ENCODE peak calls at places on chromosomes 7 and 10, in nine cellular contexts. D is stimulated activated CD8-positive, alpha-beta memory T cell treated with anti-CD3 and anti-CD28 coated beads, Interleukin-12 subunit alpha, Interleukin-12 subunit beta, amount 100 ng/mL, for 4 hours; X is activated effector memory CD4-positive, alpha-beta T cell treated with anti-CD3 and anti-CD28 coated beads, Interleukin-2, amount 50 U/mL, for 16 hours; J is HCEC 1CT; O is colonic mucosa; Q is activated CD8-positive, alpha-beta memory T cell treated with anti-CD3 and anti-CD28 coated beads for 48 hours; P is A549; A is EL; Y is activated gamma-delta T cell treated with anti-CD3 and anti-CD28 coated beads, Interleukin-2, amount 50 U/mL, for 16 hours. F is an unnamed sample.

GRCh38 chr10:60570272-60570865 is 180.7 kb upstream of the ANK3 start:
- DNase-seq in Q (no peak), O (no peak), Y (no peak), J (no peak), D (no peak), P (no peak), A (no peak), X (no peak), F (no peak)

GRCh38 chr7:121330053-121330833 is 1.4 kb downstream of the WNT16 start:
- DNase-seq in A (peak), Y (no peak), P (no peak), O (no peak), Q (no peak), D (no peak), X (no peak), J (no peak), F (no peak)

GRCh38 chr7:25216837-25217236 is 11.4 kb downstream of the NPVF start:
- DNase-seq in X (no peak), J (peak), A (peak), Y (no peak), O (no peak), P (peak), Q (no peak), D (no peak), F (no peak)

GRCh38 chr7:74185016-74185415 is 10.9 kb downstream of the EIF4H start:
- DNase-seq in D (no peak), J (no peak), O (no peak), X (no peak), Q (no peak), A (no peak), Y (no peak), P (no peak), F (no peak)

GRCh38 chr7:140857048-140857447 is 67.7 kb downstream of the BRAF start:
- DNase-seq in X (no peak), D (no peak), J (no peak), Q (no peak), A (no peak), P (no peak), Y (no peak), O (no peak), F (no peak)

GRCh38 chr10:34489973-34490372 is 325.1 kb downstream of the PARD3 start:
- DNase-seq in O (no peak), A (peak), J (peak), X (no peak), D (no peak), Q (no peak), P (peak), Y (no peak), F (no peak)

GRCh38 chr10:117884592-117884991 is 162.1 kb downstream of the RAB11FIP2 start:
- DNase-seq in O (no peak), X (no peak), P (no peak), Y (no peak), A (no peak), D (no peak), J (no peak), Q (no peak), F (no peak)

GRCh38 chr10:58412502-58412961 is 27.3 kb downstream of the TFAM start:
- DNase-seq in Y (no peak), P (peak), Q (no peak), D (no peak), A (peak), J (peak), X (no peak), O (no peak), F (no peak)

GRCh38 chr10:118939216-118940007 is 90.1 kb upstream of the NANOS1 start:
- DNase-seq in J (peak), A (peak), X (no peak), Y (no peak), Q (no peak), P (no peak), D (no peak), O (no peak), F (no peak)

GRCh38 chr10:111076682-111077661 is at the start of gene ADRA2A:
- DNase-seq in O (peak), Y (no peak), X (no peak), D (no peak), P (peak), J (no peak), A (peak), Q (no peak), F (peak)

GRCh38 chr10:88194041-88194887 is 330.8 kb downstream of the PTEN start:
- DNase-seq in O (no peak), D (peak), X (peak), A (peak), Y (peak), P (no peak), Q (no peak), J (no peak), F (no peak)

GRCh38 chr7:35004531-35005096 is 32.7 kb downstream of the DPY19L1 start:
- DNase-seq in P (peak), X (no peak), Y (no peak), D (no peak), Q (no peak), O (no peak), A (peak), J (peak), F (no peak)

GRCh38 chr10:129495697-129496096 is 28.7 kb downstream of the MGMT start:
- DNase-seq in P (no peak), D (no peak), J (no peak), X (no peak), Y (no peak), A (no peak), Q (no peak), O (no peak), F (no peak)

GRCh38 chr10:113058175-113058961 is 108.3 kb downstream of the TCF7L2 start:
- DNase-seq in J (peak), Q (no peak), D (no peak), A (peak), X (no peak), P (peak), Y (no peak), O (peak), F (no peak)

GRCh38 chr7:99563650-99564049 is 5.2 kb downstream of the ZNF655 start:
- DNase-seq in X (no peak), Q (no peak), D (no peak), A (peak), O (no peak), J (peak), Y (no peak), P (peak), F (no peak)

GRCh38 chr7:155353256-155353897 is 55.7 kb downstream of the INSIG1 start:
- DNase-seq in D (no peak), A (no peak), Q (no peak), J (no peak), P (no peak), Y (no peak), X (peak), O (no peak), F (no peak)

GRCh38 chr7:31890198-31890597 is 180.0 kb downstream of the PDE1C start:
- DNase-seq in X (no peak), Q (no peak), J (no peak), P (no peak), D (no peak), Y (no peak), O (no peak), A (no peak), F (no peak)

GRCh38 chr10:85791846-85792532 is 574.6 kb downstream of the GRID1 start:
- DNase-seq in A (no peak), O (no peak), P (peak), D (no peak), Y (no peak), Q (no peak), X (no peak), J (no peak), F (no peak)